ENCODE peak calls at places on chromosomes 6 and 20, in seven cellular contexts. H is cardiac muscle cell, R is adrenal gland, W is uterus, Z is A549, X is mammary epithelial cell, V is ovary. P is an unnamed sample.

GRCh38 chr6:82767037-82767436 is 298.6 kb downstream of the UBE3D start:
- DNase-seq in R (no peak), V (no peak), Z (no peak), X (no peak), H (no peak), W (no peak), P (no peak)

GRCh38 chr20:21503345-21503744 is 10.5 kb downstream of the NKX2-2 start:
- DNase-seq in H (peak; percentile 37), X (peak; percentile 74), W (no peak), V (no peak), Z (no peak), R (no peak), P (no peak)

GRCh38 chr6:117781550-117781949 is 106.3 kb downstream of the NUS1 start:
- DNase-seq in W (no peak), V (no peak), H (no peak), X (no peak), Z (no peak), R (no peak), P (no peak)

GRCh38 chr20:53725575-53725970 is 131.9 kb upstream of the ZNF217 start:
- DNase-seq in V (no peak), X (no peak), H (no peak), W (no peak), R (no peak), Z (no peak), P (no peak)

GRCh38 chr6:116352515-116353471 is 18.0 kb upstream of the DSE start:
- DNase-seq in R (no peak), V (no peak), Z (no peak), X (peak; percentile 69), H (peak; percentile 38), W (no peak), P (no peak)

GRCh38 chr6:53795702-53796450 is 1.1 kb downstream of the LRRC1 start:
- DNase-seq in V (peak; percentile 45), H (peak; percentile 19), W (peak; percentile 20), X (peak; percentile 58), Z (no peak), R (peak; percentile 43), P (peak; percentile 38)

GRCh38 chr6:119602215-119603178 is 252.9 kb upstream of the MAN1A1 start:
- DNase-seq in Z (no peak), R (no peak), H (peak; percentile 30), X (peak; percentile 81), V (no peak), W (no peak), P (no peak)

GRCh38 chr6:37699138-37699766 is 1.6 kb upstream of the MDGA1 start:
- DNase-seq in V (no peak), Z (no peak), W (no peak), X (no peak), H (no peak), R (no peak), P (no peak)

GRCh38 chr6:109348246-109348645 is 34.0 kb downstream of the CD164 start:
- DNase-seq in H (no peak), V (no peak), W (no peak), R (no peak), X (no peak), Z (no peak), P (peak; percentile 22)

GRCh38 chr20:49831022-49831769 is 18.6 kb downstream of the SLC9A8 start:
- DNase-seq in Z (no peak), R (no peak), H (peak; percentile 87), V (no peak), X (no peak), W (no peak), P (no peak)

GRCh38 chr6:132830236-132830799 is 15.9 kb downstream of the RPS12 start:
- DNase-seq in X (no peak), R (no peak), Z (no peak), H (peak; percentile 66), V (no peak), W (no peak), P (peak; percentile 9)

GRCh38 chr6:96659084-96659845 is 96.3 kb downstream of the FHL5 start:
- DNase-seq in H (no peak), R (no peak), V (no peak), Z (no peak), W (no peak), X (no peak), P (no peak)

GRCh38 chr6:124913056-124913455 is 49.2 kb upstream of the RNF217 start:
- DNase-seq in V (no peak), R (no peak), Z (no peak), H (no peak), W (no peak), X (no peak), P (no peak)

GRCh38 chr20:37072293-37073196 is 23.3 kb downstream of the RBL1 start:
- DNase-seq in W (no peak), R (no peak), Z (no peak), H (no peak), V (no peak), X (no peak), P (no peak)

GRCh38 chr20:42553374-42553773 is 636.3 kb downstream of the PTPRT start:
- DNase-seq in X (no peak), Z (no peak), R (no peak), V (no peak), W (no peak), H (no peak), P (no peak)

GRCh38 chr6:170163405-170164170 is 127.3 kb downstream of the DLL1 start:
- DNase-seq in X (no peak), H (no peak), R (no peak), V (no peak), W (no peak), Z (no peak), P (no peak)

GRCh38 chr6:21587182-21587924 is 6.2 kb upstream of the SOX4 start:
- DNase-seq in W (peak; percentile 41), R (peak; percentile 53), V (peak; percentile 82), H (peak; percentile 83), Z (peak; percentile 36), X (peak; percentile 73), P (peak; percentile 50)

GRCh38 chr20:58094160-58094559 is 134.3 kb downstream of the ANKRD60 start:
- DNase-seq in Z (no peak), R (no peak), H (no peak), V (no peak), X (no peak), W (no peak), P (no peak)

GRCh38 chr20:58092871-58093270 is 135.6 kb downstream of the ANKRD60 start:
- DNase-seq in W (no peak), R (no peak), X (no peak), V (no peak), H (no peak), Z (no peak), P (no peak)

GRCh38 chr20:58092353-58092752 is 136.1 kb downstream of the ANKRD60 start:
- DNase-seq in H (no peak), W (no peak), R (no peak), V (no peak), Z (no peak), X (no peak), P (no peak)

GRCh38 chr20:58090181-58090580 is 138.3 kb downstream of the ANKRD60 start:
- DNase-seq in V (no peak), H (no peak), W (no peak), R (no peak), X (no peak), Z (no peak), P (no peak)

DNA sequence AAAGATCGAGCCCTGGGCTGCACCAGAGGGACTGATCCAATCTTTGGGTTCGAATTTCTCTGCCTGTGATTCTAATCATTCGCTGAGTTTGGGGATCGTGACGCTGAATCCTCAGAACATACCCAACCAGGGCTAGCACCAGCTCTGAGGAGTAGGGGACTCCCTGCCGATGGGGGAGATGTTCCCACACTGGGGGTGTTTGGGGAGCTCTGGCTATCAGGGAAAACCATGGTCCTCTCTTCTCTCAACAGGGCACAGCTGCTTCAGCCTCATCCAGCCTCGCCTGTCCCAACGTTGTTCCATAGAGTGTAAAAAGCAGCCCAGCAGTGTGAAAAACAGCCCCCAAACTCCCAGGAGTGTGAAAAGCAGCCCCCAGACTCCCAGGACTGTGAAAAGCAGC is 136.6 kb downstream of the ANKRD60 start:
- DNase-seq in Z (no peak), W (no peak), X (no peak), R (no peak), H (no peak), V (peak; percentile 7), P (no peak)
- H3K4me1 ChIP-seq in Z (no peaks in the 10 kb centered on the region), W (no peaks in the 10 kb centered on the region), X (peaks cover 5% of the 10 kb centered on the region), R (no peaks in the 10 kb centered on the region), H (no peaks in the 10 kb centered on the region), V (no peaks in the 10 kb centered on the region), P (no peaks in the 10 kb centered on the region)

GRCh38 chr6:40782355-40782754 is 195.2 kb upstream of the LRFN2 start:
- DNase-seq in X (no peak), Z (no peak), W (no peak), H (no peak), V (no peak), R (no peak), P (no peak)
- H3K4me1 ChIP-seq in X (peaks cover 25% of the 10 kb centered on the region), Z (no peaks in the 10 kb centered on the region), W (no peaks in the 10 kb centered on the region), H (no peaks in the 10 kb centered on the region), V (no peaks in the 10 kb centered on the region), R (no peaks in the 10 kb centered on the region), P (no peaks in the 10 kb centered on the region)

GRCh38 chr6:111585969-111586315 is 19.7 kb downstream of the TRAF3IP2 start:
- DNase-seq in Z (no peak), W (no peak), R (no peak), H (no peak), V (no peak), X (no peak), P (no peak)

GRCh38 chr6:111586554-111586953 is 19.1 kb downstream of the TRAF3IP2 start:
- DNase-seq in X (no peak), Z (no peak), W (no peak), H (no peak), V (no peak), R (no peak), P (no peak)

GRCh38 chr6:111583986-111584385 is 21.7 kb downstream of the TRAF3IP2 start:
- DNase-seq in H (no peak), R (no peak), X (no peak), W (no peak), V (no peak), Z (no peak), P (no peak)

GRCh38 chr6:111583221-111583620 is 22.5 kb downstream of the TRAF3IP2 start:
- DNase-seq in H (no peak), X (no peak), R (no peak), W (no peak), Z (no peak), V (no peak), P (no peak)

DNA sequence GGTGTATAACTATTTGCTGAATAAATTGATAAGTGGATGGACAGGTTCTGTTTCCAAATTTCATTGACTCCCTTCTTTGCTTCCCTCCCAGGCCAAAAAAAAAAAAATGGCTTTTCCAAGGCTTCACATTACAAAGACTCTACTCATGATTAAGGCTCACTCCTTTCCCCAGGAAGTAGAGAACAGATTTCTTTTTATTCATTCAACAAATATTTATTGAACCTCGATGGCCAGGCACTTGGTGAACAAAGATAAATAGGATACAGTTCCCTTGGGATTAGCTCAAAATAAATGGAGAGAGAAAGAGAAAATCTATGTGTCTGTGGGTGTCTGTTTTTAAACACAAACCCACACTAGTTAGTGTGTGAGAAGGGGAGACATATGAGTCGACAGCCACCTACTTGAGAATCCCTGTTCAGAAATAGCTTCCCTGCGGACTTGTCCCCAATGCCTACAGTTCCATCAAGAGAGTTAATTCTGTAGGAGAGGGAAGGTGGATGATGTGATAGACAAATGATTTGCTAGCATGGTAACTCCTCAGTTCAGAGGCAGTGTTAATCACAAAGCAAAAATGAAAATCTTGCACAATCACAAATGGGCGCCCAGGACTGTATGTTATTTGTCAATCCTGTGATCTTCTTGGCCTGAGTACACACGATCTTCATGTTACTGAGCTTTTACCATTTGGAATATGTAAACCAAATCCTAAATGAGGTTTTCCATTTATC is 20.3 kb downstream of the TRAF3IP2 start:
- DNase-seq in W (no peak), R (no peak), X (no peak), V (no peak), H (peak; percentile 74), Z (no peak), P (no peak)
- H3K4me1 ChIP-seq in W (peaks cover 3% of the 10 kb centered on the region), R (peaks cover 68% of the 10 kb centered on the region), X (peaks cover 51% of the 10 kb centered on the region), V (peaks cover 11% of the 10 kb centered on the region), H (peaks cover 26% of the 10 kb centered on the region), Z (peaks cover 44% of the 10 kb centered on the region), P (peaks cover 68% of the 10 kb centered on the region)

GRCh38 chr6:15322781-15323536 is 77.1 kb downstream of the JARID2 start:
- DNase-seq in W (no peak), X (peak; percentile 84), R (no peak), Z (no peak), V (no peak), H (no peak), P (no peak)
- H3K4me1 ChIP-seq in W (no peaks in the 10 kb centered on the region), X (peaks cover 24% of the 10 kb centered on the region), R (peaks cover 36% of the 10 kb centered on the region), Z (peaks cover 33% of the 10 kb centered on the region), V (peaks cover 8% of the 10 kb centered on the region), H (peaks cover 15% of the 10 kb centered on the region), P (peaks cover 63% of the 10 kb centered on the region)